ENCODE peak calls at places on chromosomes 12 and 14, in six cellular contexts. E is testis, F is lower leg skin, N is spleen, W is HCT116, Y is adrenal gland. S is an unnamed sample.

GRCh38 chr14:34792593-34792992 is 78.2 kb upstream of the CFL2 start:
- DNase-seq in E (no peak), F (no peak), N (no peak), W (no peak), Y (no peak), S (no peak)

GRCh38 chr14:20118795-20119194 is 8.3 kb downstream of the OR4K17 start:
- DNase-seq in E (no peak), F (no peak), N (no peak), W (no peak), Y (no peak), S (no peak)

GRCh38 chr14:90454041-90455000 is 57.5 kb downstream of the CALM1 start:
- DNase-seq in E (peak), F (peak), N (no peak), W (peak), Y (peak), S (peak)

GRCh38 chr14:28780843-28781503 is 14.4 kb downstream of the FOXG1 start:
- DNase-seq in E (no peak), F (no peak), N (no peak), W (no peak), Y (no peak), S (no peak)

GRCh38 chr12:100926669-100927248 is 132.2 kb downstream of the ANO4 start:
- DNase-seq in E (peak), F (no peak), N (no peak), W (peak), Y (no peak), S (no peak)

GRCh38 chr12:57726151-57726883 is 12.2 kb downstream of the AGAP2 start:
- DNase-seq in E (peak), F (peak), N (peak), W (peak), Y (peak), S (peak)

GRCh38 chr12:25830456-25830855 is 128.0 kb upstream of the RASSF8 start:
- DNase-seq in E (no peak), F (no peak), N (no peak), W (no peak), Y (no peak), S (no peak)

GRCh38 chr14:89221109-89221508 is 195.9 kb downstream of the FOXN3 start:
- DNase-seq in E (no peak), F (no peak), N (no peak), W (no peak), Y (no peak), S (no peak)

GRCh38 chr14:59912443-59912842 is 7.5 kb upstream of the LRRC9 start:
- DNase-seq in E (no peak), F (no peak), N (no peak), W (no peak), Y (no peak), S (no peak)

GRCh38 chr12:6335451-6336078 is 6.3 kb downstream of the TNFRSF1A start:
- DNase-seq in E (peak), F (peak), N (peak), W (no peak), Y (peak), S (peak)

GRCh38 chr12:113537751-113538087 is 66.0 kb upstream of the LHX5 start:
- DNase-seq in E (no peak), F (no peak), N (no peak), W (no peak), Y (no peak), S (peak)

GRCh38 chr12:132610051-132610759 is at the start of gene LRCOL1:
- DNase-seq in E (peak), F (no peak), N (no peak), W (no peak), Y (no peak), S (no peak)

GRCh38 chr12:132343294-132343972 is 14.0 kb upstream of the GALNT9 start:
- DNase-seq in E (no peak), F (no peak), N (no peak), W (no peak), Y (no peak), S (no peak)

GRCh38 chr14:49512571-49512970 is 73.6 kb downstream of the RPS29 start:
- DNase-seq in E (no peak), F (no peak), N (no peak), W (no peak), Y (no peak), S (no peak)

GRCh38 chr14:32006267-32007110 is 70.6 kb upstream of the ARHGAP5 start:
- DNase-seq in E (no peak), F (no peak), N (no peak), W (no peak), Y (no peak), S (no peak)

GRCh38 chr12:131949431-131950181 is at the start of gene EP400:
- DNase-seq in E (peak), F (peak), N (peak), W (peak), Y (peak), S (peak)

GRCh38 chr14:104794099-104794498 is 1.4 kb downstream of the AKT1 start:
- DNase-seq in E (peak), F (peak), N (peak), W (no peak), Y (peak), S (peak)

GRCh38 chr14:103436533-103436932 is 51.3 kb downstream of the MARK3 start:
- DNase-seq in E (no peak), F (no peak), N (no peak), W (no peak), Y (no peak), S (no peak)
- TF ChIP-seq POLR2A in E (no peak), F (no peak), N (no peak), W (no peak), Y (no peak), S (no peak)

DNA sequence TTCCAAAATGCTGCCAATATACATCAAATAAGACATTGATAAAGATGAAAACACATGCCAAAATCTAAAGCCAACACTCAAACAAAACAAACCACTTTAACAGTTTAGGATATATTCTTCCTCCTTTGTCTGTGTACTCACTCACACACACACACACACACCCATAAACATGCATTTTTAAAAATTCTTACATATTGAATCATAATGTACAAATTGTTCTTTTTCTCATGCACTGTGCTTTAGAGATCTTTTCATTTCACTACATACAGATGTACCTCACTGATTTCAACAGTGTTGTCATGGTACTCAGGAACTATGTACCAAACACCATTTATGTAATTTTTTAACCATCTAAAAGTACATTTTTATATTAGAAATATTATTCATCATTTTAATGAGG is 9.5 kb upstream of the RERG start:
- DNase-seq in E (no peak), F (no peak), N (no peak), W (no peak), Y (no peak), S (no peak)
- TF ChIP-seq POLR2A in E (no peak), F (no peak), N (no peak), W (no peak), Y (no peak), S (no peak)

GRCh38 chr14:75650253-75651058 is 10.2 kb downstream of the ERG28 start:
- DNase-seq in E (no peak), F (no peak), N (no peak), W (no peak), Y (no peak), S (no peak)
- TF ChIP-seq POLR2A in E (no peak), F (no peak), N (no peak), W (no peak), Y (no peak), S (no peak)

GRCh38 chr12:111427417-111428074 is 21.8 kb downstream of the SH2B3 start:
- DNase-seq in E (no peak), F (no peak), N (no peak), W (no peak), Y (peak), S (no peak)

GRCh38 chr12:111425655-111426054 is 19.9 kb downstream of the SH2B3 start:
- DNase-seq in E (no peak), F (no peak), N (no peak), W (no peak), Y (no peak), S (no peak)

GRCh38 chr12:111424189-111424792 is 18.6 kb downstream of the SH2B3 start:
- DNase-seq in E (no peak), F (no peak), N (no peak), W (no peak), Y (no peak), S (no peak)

GRCh38 chr12:111426341-111427185 is 20.8 kb downstream of the SH2B3 start:
- DNase-seq in E (no peak), F (no peak), N (no peak), W (no peak), Y (no peak), S (no peak)

GRCh38 chr12:111424793-111425251 is 19.1 kb downstream of the SH2B3 start:
- DNase-seq in E (no peak), F (no peak), N (no peak), W (no peak), Y (no peak), S (no peak)
- TF ChIP-seq POLR2A in E (no peak), F (no peak), N (no peak), W (no peak), Y (no peak), S (no peak)

GRCh38 chr12:55925371-55925770 is 2.3 kb downstream of the PYM1 start:
- DNase-seq in E (no peak), F (no peak), N (no peak), W (no peak), Y (no peak), S (peak)
- TF ChIP-seq POLR2A in E (no peak), F (no peak), N (no peak), W (no peak), Y (no peak), S (no peak)

GRCh38 chr14:103336191-103336590 is 2.2 kb downstream of the EIF5 start:
- DNase-seq in E (no peak), F (peak), N (no peak), W (no peak), Y (no peak), S (no peak)

GRCh38 chr14:103333754-103334643 is at the start of gene EIF5:
- DNase-seq in E (peak), F (peak), N (peak), W (peak), Y (peak), S (peak)

GRCh38 chr14:103337794-103338193 is 3.8 kb downstream of the EIF5 start:
- DNase-seq in E (no peak), F (no peak), N (no peak), W (no peak), Y (no peak), S (no peak)

GRCh38 chr14:103332143-103332919 is 1.7 kb upstream of the EIF5 start:
- DNase-seq in E (peak), F (peak), N (no peak), W (no peak), Y (no peak), S (peak)

GRCh38 chr14:103334644-103335603 is 887 bp downstream of the EIF5 start:
- DNase-seq in E (peak), F (peak), N (peak), W (no peak), Y (peak), S (peak)
- TF ChIP-seq POLR2A in E (no peak), F (no peak), N (peak), W (no peak), Y (peak), S (peak)

DNA sequence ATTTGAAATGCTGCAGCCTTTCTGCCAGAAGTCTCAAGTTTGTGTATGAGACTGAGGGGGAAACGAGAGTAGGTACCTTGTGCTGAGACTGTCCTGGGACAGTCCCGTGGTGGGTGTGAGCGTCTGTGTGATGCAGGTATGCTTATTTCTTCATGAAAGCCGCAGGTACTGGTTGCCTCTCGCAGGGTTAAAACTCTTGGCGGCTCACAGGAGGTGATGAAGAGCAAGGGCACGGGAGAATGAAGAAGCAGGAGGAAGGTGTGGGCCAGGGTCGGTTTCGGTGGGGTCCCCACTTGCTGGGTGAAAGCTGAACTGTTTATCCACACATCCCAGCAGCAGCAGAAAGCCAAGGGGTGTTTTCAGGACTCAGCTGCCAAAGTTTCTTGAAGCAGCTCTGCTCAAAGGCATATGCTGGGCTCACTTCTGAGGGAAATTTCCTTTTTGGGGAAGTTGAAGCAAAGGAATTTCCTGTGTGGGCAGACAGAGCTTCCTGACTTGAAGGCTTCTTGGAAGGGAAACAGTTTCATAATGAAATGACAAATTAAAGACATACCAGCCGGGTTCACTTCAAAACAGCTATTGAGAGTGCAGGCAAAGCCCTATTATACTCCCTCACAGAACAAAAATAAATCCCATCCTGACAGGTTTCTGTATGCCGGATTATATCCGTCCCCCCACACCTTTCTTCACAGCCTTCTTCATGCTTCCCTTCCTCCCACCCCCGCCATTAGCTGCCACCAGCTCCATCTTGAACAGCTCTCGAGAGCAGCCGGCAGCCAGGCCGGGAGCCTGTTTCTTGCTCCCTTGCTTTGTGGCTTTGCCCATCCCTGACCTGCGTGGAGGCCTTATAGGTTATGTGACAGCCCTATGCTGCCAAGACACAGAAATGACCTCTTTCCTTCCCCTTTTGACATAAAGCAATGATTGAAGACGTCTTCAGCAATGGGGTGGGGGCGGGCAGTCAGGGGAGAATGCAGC is 116.6 kb downstream of the ETV6 start:
- DNase-seq in E (no peak), F (no peak), N (peak), W (no peak), Y (no peak), S (no peak)
- TF ChIP-seq POLR2A in E (no peak), F (no peak), N (no peak), W (no peak), Y (no peak), S (no peak)

GRCh38 chr12:98503343-98503592 is 12.1 kb upstream of the TMPO start:
- DNase-seq in E (peak), F (peak), N (peak), W (peak), Y (peak), S (peak)
- TF ChIP-seq POLR2A in E (no peak), F (no peak), N (no peak), W (no peak), Y (no peak), S (no peak)

DNA sequence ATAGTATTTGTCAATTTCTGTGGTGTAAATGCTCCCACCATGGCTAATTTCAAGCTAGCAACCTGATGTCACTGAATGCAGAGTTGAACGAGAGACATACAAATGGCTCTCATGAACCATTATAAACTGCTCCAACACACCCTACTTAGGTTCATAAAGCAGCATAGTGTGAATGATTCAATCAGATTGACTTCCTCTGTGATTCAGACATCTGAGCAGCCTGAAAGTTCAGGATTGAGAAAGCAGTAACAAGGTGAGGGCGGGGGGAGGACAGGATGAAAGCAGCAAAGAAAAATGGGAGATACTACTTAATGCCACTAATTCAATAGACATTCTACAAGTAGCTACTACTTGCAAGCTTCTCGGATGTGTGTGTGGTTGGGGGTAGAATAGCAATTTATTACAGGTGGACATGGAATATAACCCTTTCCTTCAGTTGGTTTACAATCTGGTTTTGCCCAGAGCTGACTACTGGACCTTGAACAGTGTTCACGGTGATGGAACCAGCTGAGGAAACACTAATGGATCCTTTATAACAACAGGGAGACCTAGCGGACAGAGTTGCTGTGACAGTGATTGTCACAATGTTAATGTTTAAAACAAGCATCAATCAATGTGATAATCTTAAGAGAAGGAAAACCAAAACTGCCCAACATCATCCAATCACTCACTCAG is 52.5 kb upstream of the PELI2 start:
- DNase-seq in E (no peak), F (no peak), N (no peak), W (no peak), Y (no peak), S (no peak)
- TF ChIP-seq POLR2A in E (no peak), F (no peak), N (no peak), W (no peak), Y (no peak), S (no peak)

S was measured in erythroblast.